ENCODE peak calls at places on chromosomes 6 and 20, in eight cellular contexts. W is psoas muscle, D is neural progenitor cell, T is suprapubic skin, R is neuronal stem cell, Y is body of pancreas, I is adrenal gland, B is astrocyte. S is an unnamed sample. For H3K9me3, the result is how much of the 10 kb centered on the place peaks cover.

GRCh38 chr6:70210462-70210861 is 92.4 kb downstream of the COL9A1 start:
- DNase-seq in D (no peak), W (no peak), B (no peak), I (no peak), R (no peak), Y (no peak), T (no peak), S (no peak)

GRCh38 chr20:1180949-1181348 is 3.8 kb downstream of the TMEM74B start:
- DNase-seq in T (no peak), R (no peak), B (no peak), Y (no peak), I (no peak), W (no peak), D (no peak), S (no peak)

GRCh38 chr6:133890941-133891813 is 2.3 kb downstream of the TCF21 start:
- DNase-seq in B (no peak), I (no peak), D (peak), R (peak), W (peak), Y (no peak), T (no peak), S (no peak)

GRCh38 chr6:25175216-25175615 is 104.0 kb upstream of the CARMIL1 start:
- DNase-seq in B (peak), W (no peak), D (no peak), I (no peak), R (no peak), T (no peak), Y (no peak), S (no peak)

GRCh38 chr6:126628125-126628524 is 288.2 kb downstream of the CENPW start:
- DNase-seq in W (no peak), B (no peak), D (no peak), I (no peak), R (no peak), T (no peak), Y (no peak), S (no peak)

GRCh38 chr20:34535301-34535840 is 19.1 kb downstream of the DYNLRB1 start:
- DNase-seq in I (no peak), Y (no peak), B (no peak), D (no peak), T (no peak), R (no peak), W (no peak), S (no peak)

GRCh38 chr20:22555791-22556564 is 28.4 kb downstream of the FOXA2 start:
- DNase-seq in Y (no peak), W (no peak), I (no peak), D (no peak), T (no peak), B (no peak), R (no peak), S (peak)

GRCh38 chr6:132000296-132000695 is 49.1 kb upstream of the CCN2 start:
- DNase-seq in R (no peak), W (no peak), B (no peak), Y (no peak), I (no peak), D (no peak), T (no peak), S (no peak)

GRCh38 chr6:26240157-26240980 is 124.6 kb upstream of the BTN3A2 start:
- DNase-seq in R (no peak), Y (peak), B (peak), I (peak), T (no peak), W (no peak), D (peak), S (peak)

GRCh38 chr6:167824591-167825041 is 2.1 kb upstream of the AFDN start:
- DNase-seq in T (no peak), I (no peak), W (no peak), Y (no peak), D (no peak), B (peak), R (no peak), S (no peak)

GRCh38 chr6:30769088-30769852 is 24.9 kb upstream of the IER3 start:
- DNase-seq in T (no peak), B (peak), Y (peak), R (no peak), I (peak), D (peak), W (peak), S (peak)
- H3K4me3 ChIP-seq in T (no peak), B (peak), Y (no peak), R (no peak), I (no peak), D (no peak), W (no peak), S (peak)

DNA sequence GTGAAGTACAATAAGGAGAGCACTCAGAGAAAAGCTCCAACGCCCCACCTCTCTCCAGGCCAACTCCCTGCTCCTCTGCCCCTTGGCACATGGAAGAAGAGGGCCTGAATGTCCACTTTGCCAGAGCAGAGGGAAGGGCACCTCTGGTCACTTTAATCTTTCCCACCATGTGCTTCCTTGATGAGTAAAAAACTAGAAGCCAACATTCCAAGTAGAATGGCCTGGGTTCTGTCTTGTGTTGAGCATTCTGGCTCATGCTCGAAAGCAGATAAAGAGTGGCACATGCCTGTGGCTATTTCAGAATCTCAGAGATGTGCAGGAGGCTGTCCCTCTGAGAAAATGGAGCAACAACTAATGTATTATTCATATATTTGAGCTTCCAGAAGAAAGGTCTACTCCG is 177.4 kb upstream of the PLN start:
- DNase-seq in Y (no peak), T (no peak), I (no peak), D (no peak), R (no peak), B (peak), W (no peak), S (no peak)
- H3K27ac ChIP-seq in Y (no peak), T (no peak), I (no peak), D (no peak), R (no peak), B (no peak), W (peak), S (no peak)

DNA sequence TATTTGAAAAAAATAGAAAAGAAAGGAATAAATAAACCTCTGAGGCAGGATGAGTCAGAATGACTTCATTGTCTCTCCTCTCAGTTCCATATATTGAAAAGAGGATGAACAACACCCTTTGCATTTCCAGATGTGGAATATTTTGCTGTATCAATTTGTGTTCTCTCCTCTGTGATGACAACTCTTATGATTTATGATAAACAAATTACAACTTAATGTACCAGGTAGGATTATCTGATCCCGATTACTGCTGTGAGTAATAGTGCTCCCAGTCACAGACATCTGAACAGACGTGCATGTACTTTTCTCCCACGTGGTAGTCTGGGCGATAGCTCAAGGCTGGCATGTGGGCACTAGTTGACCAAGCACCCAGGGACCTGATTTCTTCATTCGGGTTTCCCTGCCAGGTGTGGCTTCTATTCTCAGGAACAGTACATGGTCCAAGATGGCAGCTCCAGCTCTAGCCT is 142.1 kb upstream of the SULF2 start:
- DNase-seq in I (no peak), B (peak), T (no peak), Y (no peak), R (no peak), D (no peak), W (no peak), S (no peak)
- H3K9me3 ChIP-seq in I (under half), B (under half), T (under half), Y (under half), R (under half), D (under half), W (under half), S (under half)

DNA sequence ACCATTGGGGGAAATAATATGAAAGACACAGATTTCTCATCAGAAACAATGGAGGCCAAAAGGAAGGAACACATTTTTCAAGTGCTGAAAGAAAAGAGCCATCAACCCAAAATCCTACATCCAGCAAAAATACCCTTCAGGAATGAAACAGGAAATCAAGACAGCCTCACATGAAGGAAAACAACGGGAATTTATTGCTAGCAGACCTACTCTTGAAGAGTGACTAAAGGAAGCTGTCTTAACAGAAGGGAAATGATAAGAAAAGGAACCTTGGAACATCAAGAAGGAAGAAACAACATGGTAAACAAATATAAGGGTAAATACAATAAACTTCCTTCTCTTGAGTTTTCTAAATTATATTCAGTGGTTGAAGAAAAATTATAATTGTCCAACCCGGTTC is 44.2 kb downstream of the RNF24 start:
- DNase-seq in Y (no peak), B (no peak), R (no peak), I (no peak), D (no peak), T (no peak), W (no peak), S (no peak)
- H3K4me3 ChIP-seq in Y (no peak), B (no peak), R (no peak), I (no peak), D (no peak), T (no peak), W (no peak), S (no peak)

GRCh38 chr20:62358171-62358719 is 8.9 kb downstream of the LAMA5 start:
- DNase-seq in B (no peak), W (peak), Y (no peak), T (no peak), I (peak), R (no peak), D (no peak), S (peak)
- H3K27ac ChIP-seq in B (no peak), W (peak), Y (peak), T (peak), I (peak), R (no peak), D (peak), S (peak)

GRCh38 chr20:31476648-31477220 is 1.6 kb downstream of the REM1 start:
- DNase-seq in D (no peak), R (no peak), B (no peak), Y (no peak), W (no peak), I (no peak), T (no peak), S (no peak)

GRCh38 chr20:31475032-31475431 is at the start of the genes DEFB124 and REM1:
- DNase-seq in R (no peak), B (no peak), W (peak), Y (no peak), I (no peak), T (no peak), D (peak), S (peak)

GRCh38 chr20:31474097-31474436 is 860 bp downstream of the DEFB124 start:
- DNase-seq in I (no peak), B (no peak), Y (no peak), T (no peak), D (no peak), R (no peak), W (no peak), S (no peak)

GRCh38 chr20:31476313-31476623 is 1.2 kb downstream of the REM1 start:
- DNase-seq in R (no peak), I (no peak), B (no peak), Y (no peak), T (no peak), D (no peak), W (no peak), S (no peak)

DNA sequence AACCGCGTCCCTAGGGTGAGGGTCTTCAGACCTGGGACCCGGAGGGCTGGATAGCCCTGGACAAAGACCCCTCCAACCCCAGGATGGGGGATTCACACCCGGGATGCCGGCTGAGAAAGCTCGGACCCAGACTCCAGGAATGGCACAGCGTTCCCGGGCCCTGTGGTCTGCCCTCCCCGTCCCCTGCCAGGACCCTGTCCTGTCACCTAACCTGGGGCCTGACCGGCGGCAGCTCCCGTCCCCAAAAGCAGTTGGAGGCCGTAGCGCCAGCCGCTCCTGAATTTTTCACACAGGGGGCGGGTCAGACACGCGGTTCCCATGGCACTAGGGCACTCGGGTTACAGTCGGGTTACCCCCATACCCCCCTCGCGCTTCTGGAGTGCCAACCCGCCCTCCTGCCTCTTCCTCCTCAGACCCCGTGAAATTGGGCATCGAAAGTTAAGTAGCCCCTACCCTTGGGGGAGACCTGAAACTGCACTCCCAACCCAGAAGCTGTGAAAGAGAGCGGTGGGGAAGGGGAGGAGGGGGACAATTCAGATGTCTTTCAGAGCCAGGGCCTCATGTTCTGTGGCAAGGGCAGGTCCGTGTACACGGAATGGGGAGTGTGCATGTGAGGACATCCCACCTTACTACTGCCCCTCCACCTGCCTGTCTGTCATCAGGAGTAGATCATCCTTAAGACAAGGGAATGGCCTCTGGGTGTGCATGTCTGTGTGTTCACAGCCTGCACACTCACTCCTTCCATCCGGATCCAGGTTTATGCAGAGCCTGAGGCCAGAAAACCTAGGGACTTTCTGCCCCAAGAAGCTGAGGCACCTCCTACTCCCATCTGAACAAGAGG is 604 bp downstream of the REM1 start:
- DNase-seq in R (no peak), D (no peak), T (no peak), W (no peak), I (no peak), B (no peak), Y (no peak), S (no peak)
- H3K9me3 ChIP-seq in R (under half), D (under half), T (under half), W (under half), I (under half), B (under half), Y (under half), S (under half)

GRCh38 chr6:156699017-156699421 is 78.2 kb upstream of the ARID1B start:
- DNase-seq in Y (no peak), D (no peak), R (no peak), W (no peak), B (peak), T (no peak), I (no peak), S (no peak)
- H3K4me3 ChIP-seq in Y (no peak), D (no peak), R (no peak), W (no peak), B (no peak), T (no peak), I (no peak), S (no peak)